ENCODE peak calls at places on chromosome 1, in six cellular contexts. M is stomach, F is HepG2, K is ovary, T is sigmoid colon, Q is tibial nerve. H is an unnamed sample. For H3K27me3, the result is how much of the 10 kb centered on the place peaks cover.

GRCh38 chr1:154784924-154785531 is 85.1 kb downstream of the KCNN3 start:
- DNase-seq in M (peak), F (peak), K (no peak), T (peak), Q (no peak), H (no peak)

GRCh38 chr1:110690966-110691365 is 16.2 kb upstream of the KCNA3 start:
- DNase-seq in M (no peak), F (no peak), K (no peak), T (no peak), Q (no peak), H (no peak)

GRCh38 chr1:3563125-3563524 is 48.2 kb downstream of the MEGF6 start:
- DNase-seq in M (no peak), F (no peak), K (no peak), T (no peak), Q (no peak), H (no peak)

GRCh38 chr1:18938008-18938706 is 18.3 kb downstream of the IFFO2 start:
- DNase-seq in M (no peak), F (peak), K (no peak), T (no peak), Q (no peak), H (no peak)

GRCh38 chr1:201019321-201019977 is 4.1 kb downstream of the KIF21B start:
- DNase-seq in M (peak), F (peak), K (no peak), T (no peak), Q (peak), H (no peak)

GRCh38 chr1:225811622-225812487 is 1.9 kb downstream of the EPHX1 start:
- DNase-seq in M (no peak), F (peak), K (no peak), T (no peak), Q (peak), H (no peak)

GRCh38 chr1:197677752-197678295 is 97.5 kb downstream of the DENND1B start:
- DNase-seq in M (no peak), F (no peak), K (no peak), T (no peak), Q (no peak), H (no peak)

GRCh38 chr1:246004281-246004680 is 502.8 kb downstream of the SMYD3 start:
- DNase-seq in M (no peak), F (no peak), K (no peak), T (no peak), Q (no peak), H (no peak)

GRCh38 chr1:112060266-112060665 is 70.8 kb upstream of the KCND3 start:
- DNase-seq in M (no peak), F (no peak), K (no peak), T (no peak), Q (no peak), H (no peak)

GRCh38 chr1:42998381-42998780 is 39.7 kb upstream of the SLC2A1 start:
- DNase-seq in M (no peak), F (no peak), K (no peak), T (no peak), Q (no peak), H (no peak)

GRCh38 chr1:207000641-207001291 is 30.5 kb upstream of the FCAMR start:
- DNase-seq in M (no peak), F (no peak), K (no peak), T (no peak), Q (no peak), H (no peak)

GRCh38 chr1:50422946-50423669 is at the start of gene DMRTA2:
- DNase-seq in M (no peak), F (no peak), K (no peak), T (no peak), Q (no peak), H (no peak)

GRCh38 chr1:158951956-158952355 is 20.6 kb downstream of the PYHIN1 start:
- DNase-seq in M (no peak), F (no peak), K (no peak), T (no peak), Q (no peak), H (no peak)

GRCh38 chr1:201214461-201214860 is 23.8 kb downstream of the IGFN1 start:
- DNase-seq in M (peak), F (no peak), K (no peak), T (no peak), Q (no peak), H (peak)

GRCh38 chr1:167628754-167629515 is 1.1 kb upstream of the RCSD1 start:
- DNase-seq in M (no peak), F (no peak), K (no peak), T (no peak), Q (no peak), H (no peak)

GRCh38 chr1:116668277-116668676 is 744 bp upstream of the IGSF3 start:
- DNase-seq in M (no peak), F (no peak), K (no peak), T (no peak), Q (no peak), H (no peak)

GRCh38 chr1:156499703-156500577 is 635 bp downstream of the MEF2D start:
- DNase-seq in M (no peak), F (no peak), K (peak), T (peak), Q (peak), H (peak)

GRCh38 chr1:248739580-248740205 is 15.9 kb downstream of the LYPD8 start:
- DNase-seq in M (no peak), F (no peak), K (no peak), T (no peak), Q (no peak), H (no peak)

GRCh38 chr1:184877992-184878391 is 96.3 kb downstream of the NIBAN1 start:
- DNase-seq in M (no peak), F (no peak), K (no peak), T (no peak), Q (no peak), H (no peak)

GRCh38 chr1:72526926-72527325 is 244.6 kb upstream of the NEGR1 start:
- DNase-seq in M (no peak), F (no peak), K (no peak), T (no peak), Q (no peak), H (no peak)

GRCh38 chr1:234745844-234746797 is 136.1 kb upstream of the IRF2BP2 start:
- DNase-seq in M (no peak), F (no peak), K (no peak), T (no peak), Q (no peak), H (no peak)

GRCh38 chr1:20410555-20410954 is 75.5 kb downstream of the CAMK2N1 start:
- DNase-seq in M (no peak), F (no peak), K (no peak), T (no peak), Q (no peak), H (peak)

GRCh38 chr1:178172939-178173338 is 79.0 kb downstream of the RASAL2 start:
- DNase-seq in M (no peak), F (no peak), K (no peak), T (no peak), Q (no peak), H (no peak)

GRCh38 chr1:3393024-3393986 is 61.2 kb upstream of the ARHGEF16 start:
- DNase-seq in M (peak), F (no peak), K (no peak), T (no peak), Q (no peak), H (no peak)

GRCh38 chr1:147826259-147826658 is 65.9 kb upstream of the GJA5 start:
- DNase-seq in M (no peak), F (no peak), K (no peak), T (no peak), Q (no peak), H (no peak)

GRCh38 chr1:219518906-219519248 is 94.0 kb downstream of the ZC3H11B start:
- DNase-seq in M (no peak), F (no peak), K (no peak), T (no peak), Q (no peak), H (no peak)

GRCh38 chr1:197924516-197925123 is 7.4 kb downstream of the LHX9 start:
- DNase-seq in M (no peak), F (peak), K (no peak), T (no peak), Q (peak), H (no peak)

GRCh38 chr1:2506901-2507565 is 19.4 kb downstream of the PANK4 start:
- DNase-seq in M (no peak), F (no peak), K (no peak), T (no peak), Q (no peak), H (no peak)

GRCh38 chr1:152050886-152051764 is 14.3 kb upstream of the S100A11 start:
- DNase-seq in M (no peak), F (no peak), K (no peak), T (no peak), Q (no peak), H (no peak)

GRCh38 chr1:228810385-228810784 is 75.1 kb downstream of the RHOU start:
- DNase-seq in M (no peak), F (no peak), K (no peak), T (no peak), Q (no peak), H (no peak)

GRCh38 chr1:36606908-36607651 is 124.4 kb upstream of the CSF3R start:
- DNase-seq in M (no peak), F (no peak), K (no peak), T (no peak), Q (no peak), H (no peak)

GRCh38 chr1:224809137-224809536 is 120.3 kb upstream of the DNAH14 start:
- DNase-seq in M (no peak), F (no peak), K (no peak), T (no peak), Q (no peak), H (no peak)

GRCh38 chr1:44842763-44843655 is at the start of gene PTCH2:
- DNase-seq in M (peak), F (peak), K (peak), T (peak), Q (peak), H (no peak)

GRCh38 chr1:39653546-39654031 is 14.1 kb upstream of the HEYL start:
- DNase-seq in M (peak), F (peak), K (peak), T (peak), Q (peak), H (peak)

GRCh38 chr1:16116625-16117024 is 39.2 kb downstream of the EPHA2 start:
- DNase-seq in M (no peak), F (no peak), K (no peak), T (no peak), Q (no peak), H (no peak)

GRCh38 chr1:215595231-215595630 is 28.1 kb downstream of the KCTD3 start:
- DNase-seq in M (no peak), F (no peak), K (no peak), T (no peak), Q (no peak), H (no peak)

GRCh38 chr1:234550341-234551031 is 59.5 kb downstream of the IRF2BP2 start:
- DNase-seq in M (no peak), F (no peak), K (no peak), T (peak), Q (no peak), H (peak)

GRCh38 chr1:54806931-54807611 is 5.9 kb upstream of the TTC22 start:
- DNase-seq in M (peak), F (no peak), K (no peak), T (no peak), Q (no peak), H (peak)

GRCh38 chr1:15843826-15844572 is 3.5 kb upstream of the SPEN start:
- DNase-seq in M (no peak), F (no peak), K (no peak), T (no peak), Q (no peak), H (no peak)

GRCh38 chr1:227945891-227946623 is 1.7 kb downstream of the WNT9A start:
- DNase-seq in M (peak), F (peak), K (peak), T (peak), Q (no peak), H (peak)

DNA sequence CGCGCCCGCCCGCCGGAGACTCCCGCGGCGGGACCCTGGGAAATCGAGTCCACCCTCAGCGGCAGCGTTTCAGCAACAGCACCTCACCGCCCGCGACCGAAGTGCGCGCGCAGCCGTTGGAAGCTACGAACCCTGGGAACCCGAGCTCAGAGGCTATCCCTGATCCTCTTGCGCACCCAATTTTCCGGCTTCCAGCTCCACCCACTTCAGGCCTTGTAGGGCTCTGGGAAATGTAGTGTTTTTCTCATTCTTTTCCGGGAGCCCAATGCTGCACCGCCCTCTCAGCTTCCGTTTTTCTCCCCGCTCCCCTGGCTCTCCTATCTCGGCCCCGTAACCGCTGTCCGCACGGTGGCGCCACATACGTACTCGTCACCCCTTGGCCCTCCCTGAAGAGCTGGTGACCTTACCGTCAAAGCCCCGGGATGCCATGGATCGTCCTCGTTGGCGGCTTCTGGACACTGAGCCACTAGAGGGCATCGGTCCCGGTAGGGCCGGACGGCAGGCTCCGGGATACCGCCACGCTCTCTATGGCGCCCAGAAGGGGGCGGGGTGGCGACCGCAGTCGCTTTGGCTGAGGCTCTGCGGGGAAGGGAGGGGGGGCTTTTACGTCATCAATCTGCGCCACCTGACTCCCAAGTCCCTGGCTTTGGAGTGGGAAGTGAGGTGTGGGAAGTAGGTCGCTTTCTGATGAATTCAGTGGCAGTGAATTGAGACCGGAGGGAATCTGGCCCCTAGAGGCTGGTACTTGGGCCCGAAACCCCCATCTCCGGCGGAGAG is at the start of the genes ODR4 and TPR:
- DNase-seq in M (peak), F (peak), K (peak), T (peak), Q (peak), H (peak)
- TF ChIP-seq EP300 in M (no peak), F (no peak), K (peak), T (no peak), Q (peak), H (no peak)

GRCh38 chr1:213041443-213041842 is 9.6 kb upstream of the RPS6KC1 start:
- DNase-seq in M (no peak), F (no peak), K (no peak), T (no peak), Q (no peak), H (no peak)
- H3K27me3 ChIP-seq in M (under half), F (under half), K (under half), T (under half), Q (under half), H (under half)

GRCh38 chr1:79716481-79716880 is 710.0 kb upstream of the ADGRL4 start:
- DNase-seq in M (no peak), F (no peak), K (no peak), T (no peak), Q (no peak), H (no peak)
- H3K27ac ChIP-seq in M (no peak), F (no peak), K (no peak), T (no peak), Q (no peak), H (no peak)

GRCh38 chr1:33005812-33006465 is 30.7 kb downstream of the AK2 start:
- DNase-seq in M (peak), F (no peak), K (no peak), T (no peak), Q (no peak), H (no peak)

GRCh38 chr1:33005117-33005811 is 31.4 kb downstream of the AK2 start:
- DNase-seq in M (no peak), F (no peak), K (no peak), T (no peak), Q (no peak), H (no peak)

GRCh38 chr1:33004628-33005027 is 32.1 kb downstream of the AK2 start:
- DNase-seq in M (no peak), F (no peak), K (no peak), T (no peak), Q (no peak), H (no peak)

GRCh38 chr1:33002006-33002405 is 34.7 kb downstream of the AK2 start:
- DNase-seq in M (no peak), F (no peak), K (no peak), T (no peak), Q (no peak), H (no peak)

GRCh38 chr1:33003657-33004056 is 33.0 kb downstream of the AK2 start:
- DNase-seq in M (no peak), F (no peak), K (no peak), T (no peak), Q (no peak), H (no peak)
- TF ChIP-seq EP300 in M (no peak), F (no peak), K (no peak), T (no peak), Q (no peak), H (no peak)

GRCh38 chr1:96309783-96310182 is 411.8 kb upstream of the PTBP2 start:
- DNase-seq in M (no peak), F (no peak), K (no peak), T (no peak), Q (peak), H (peak)
- H3K27me3 ChIP-seq in M (under half), F (under half), K (under half), T (under half), Q (under half), H (under half)

GRCh38 chr1:77400781-77401180 is 119.0 kb downstream of the AK5 start:
- DNase-seq in M (no peak), F (no peak), K (no peak), T (no peak), Q (no peak), H (no peak)
- H3K27ac ChIP-seq in M (no peak), F (no peak), K (no peak), T (no peak), Q (peak), H (no peak)

H was measured in suprapubic skin.